ENCODE peak calls at places on chromosomes 13 and 19, in four cellular contexts. W is prostate gland, R is RWPE1, G is fibroblast of lung. D is an unnamed sample.

GRCh38 chr13:70964124-70964523 is 855.9 kb upstream of the KLHL1 start:
- DNase-seq in G (peak; percentile 17), W (no peak), R (no peak), D (no peak)

GRCh38 chr19:45294291-45295029 is 28.2 kb downstream of the CKM start:
- DNase-seq in G (peak; percentile 32), R (no peak), W (peak; percentile 34), D (no peak)

GRCh38 chr13:64709079-64709478 is 2521.1 kb downstream of the PCDH9 start:
- DNase-seq in G (no peak), W (no peak), R (no peak), D (no peak)

GRCh38 chr13:83503424-83503823 is 378.9 kb downstream of the SLITRK1 start:
- DNase-seq in W (no peak), G (peak; percentile 54), R (no peak), D (no peak)

GRCh38 chr19:51595190-51595589 is 24.1 kb downstream of the ZNF175 start:
- DNase-seq in W (no peak), G (no peak), R (no peak), D (no peak)

GRCh38 chr19:20423381-20424207 is 142.0 kb downstream of the ZNF737 start:
- DNase-seq in G (peak; percentile 78), W (peak; percentile 10), R (no peak), D (no peak)

GRCh38 chr13:47420012-47420411 is 523.2 kb upstream of the HTR2A start:
- DNase-seq in G (peak; percentile 45), W (no peak), R (no peak), D (no peak)

GRCh38 chr13:36207672-36208071 is 6.7 kb downstream of the SOHLH2 start:
- DNase-seq in G (peak; percentile 8), R (no peak), W (no peak), D (no peak)

GRCh38 chr19:42076375-42076944 is 494 bp downstream of the ZNF574 start:
- DNase-seq in G (peak; percentile 10), R (no peak), W (no peak), D (no peak)

GRCh38 chr13:109924376-109924775 is 138.0 kb upstream of the IRS2 start:
- DNase-seq in W (no peak), R (no peak), G (no peak), D (no peak)

GRCh38 chr13:61024046-61024445 is 391.6 kb downstream of the PCDH20 start:
- DNase-seq in G (no peak), R (no peak), W (no peak), D (no peak)

GRCh38 chr13:108786578-108787100 is 157.2 kb downstream of the MYO16 start:
- DNase-seq in R (no peak), W (no peak), G (peak; percentile 1), D (no peak)

GRCh38 chr13:21987793-21988192 is 316.9 kb downstream of the FGF9 start:
- DNase-seq in R (no peak), W (no peak), G (no peak), D (no peak)

GRCh38 chr13:89375839-89376238 is 1704.7 kb downstream of the SLITRK5 start:
- DNase-seq in G (peak; percentile 92), W (no peak), R (no peak), D (peak; percentile 10)

GRCh38 chr19:58544591-58545285 is 874 bp downstream of the TRIM28 start:
- DNase-seq in R (peak; percentile 77), W (no peak), G (peak; percentile 52), D (no peak)

GRCh38 chr13:46386996-46387851 is at the start of gene RUBCNL:
- DNase-seq in R (peak; percentile 75), G (peak; percentile 27), W (no peak), D (no peak)

GRCh38 chr13:23922005-23922932 is 25.0 kb upstream of the C1QTNF9B start:
- DNase-seq in R (no peak), W (no peak), G (no peak), D (no peak)

GRCh38 chr13:99977334-99977911 is 4.2 kb upstream of the ZIC2 start:
- DNase-seq in G (no peak), W (no peak), R (no peak), D (no peak)

GRCh38 chr19:2703077-2703437 is 563 bp upstream of the GNG7 start:
- DNase-seq in R (no peak), W (no peak), G (no peak), D (no peak)

GRCh38 chr13:77528834-77529500 is 6.5 kb upstream of the SCEL start:
- DNase-seq in W (no peak), G (no peak), R (no peak), D (no peak)

GRCh38 chr13:105353654-105354053 is 1181.8 kb downstream of the EFNB2 start:
- DNase-seq in G (no peak), W (no peak), R (no peak), D (no peak)

GRCh38 chr13:66992683-66993082 is 237.5 kb downstream of the PCDH9 start:
- DNase-seq in W (no peak), G (peak; percentile 31), R (no peak), D (no peak)

GRCh38 chr19:33086955-33087354 is 6.0 kb downstream of the GPATCH1 start:
- DNase-seq in G (no peak), R (no peak), W (no peak), D (no peak)

GRCh38 chr19:51788936-51789795 is 5.8 kb upstream of the FPR3 start:
- DNase-seq in R (no peak), G (no peak), W (no peak), D (peak; percentile 40)

GRCh38 chr19:6272411-6272791 is 7.4 kb downstream of the MLLT1 start:
- DNase-seq in R (no peak), W (no peak), G (no peak), D (no peak)

GRCh38 chr19:28737021-28737525 is 475.9 kb downstream of the UQCRFS1 start:
- DNase-seq in G (peak; percentile 65), W (no peak), R (peak; percentile 20), D (no peak)

GRCh38 chr13:107534548-107534947 is 680.8 kb downstream of the LIG4 start:
- DNase-seq in R (no peak), W (no peak), G (no peak), D (no peak)

GRCh38 chr19:15091918-15092753 is 10.1 kb downstream of the OR1I1 start:
- DNase-seq in G (peak; percentile 77), W (peak; percentile 59), R (peak; percentile 25), D (no peak)

GRCh38 chr13:110676511-110677204 is 29.3 kb downstream of the CARS2 start:
- DNase-seq in R (no peak), G (no peak), W (no peak), D (no peak)

GRCh38 chr19:39828634-39829032 is 5.3 kb downstream of the DYRK1B start:
- DNase-seq in G (no peak), W (no peak), R (no peak), D (no peak)

GRCh38 chr19:41666075-41666474 is 22.0 kb downstream of the CEACAM7 start:
- DNase-seq in G (no peak), R (no peak), W (no peak), D (no peak)

GRCh38 chr19:5850743-5851293 is 431 bp downstream of the FUT3 start:
- DNase-seq in R (peak; percentile 29), G (peak; percentile 71), W (no peak), D (no peak)

GRCh38 chr19:12867120-12868099 is 13.8 kb downstream of the DNASE2 start:
- DNase-seq in G (peak; percentile 52), W (peak; percentile 41), R (peak; percentile 62), D (no peak)

GRCh38 chr13:53001444-53001843 is 27.2 kb upstream of the OLFM4 start:
- DNase-seq in R (no peak), G (no peak), W (peak; percentile 11), D (no peak)

GRCh38 chr13:43271152-43271551 is 247.8 kb downstream of the DNAJC15 start:
- DNase-seq in W (no peak), R (no peak), G (no peak), D (no peak)

GRCh38 chr13:43272866-43273265 is 249.5 kb downstream of the DNAJC15 start:
- DNase-seq in W (no peak), G (no peak), R (no peak), D (no peak)

GRCh38 chr13:43270043-43270830 is 246.9 kb downstream of the DNAJC15 start:
- DNase-seq in R (no peak), W (no peak), G (peak; percentile 46), D (no peak)

GRCh38 chr13:43269037-43269476 is 245.7 kb downstream of the DNAJC15 start:
- DNase-seq in R (peak; percentile 89), W (peak; percentile 76), G (peak; percentile 98), D (peak; percentile 78)

GRCh38 chr13:43273362-43273761 is 250.0 kb downstream of the DNAJC15 start:
- DNase-seq in G (no peak), R (no peak), W (no peak), D (no peak)
- H3K27ac ChIP-seq in G (no peak overlapping the region), R (no peak overlapping the region), W (no peak overlapping the region), D (no peak overlapping the region)

DNA sequence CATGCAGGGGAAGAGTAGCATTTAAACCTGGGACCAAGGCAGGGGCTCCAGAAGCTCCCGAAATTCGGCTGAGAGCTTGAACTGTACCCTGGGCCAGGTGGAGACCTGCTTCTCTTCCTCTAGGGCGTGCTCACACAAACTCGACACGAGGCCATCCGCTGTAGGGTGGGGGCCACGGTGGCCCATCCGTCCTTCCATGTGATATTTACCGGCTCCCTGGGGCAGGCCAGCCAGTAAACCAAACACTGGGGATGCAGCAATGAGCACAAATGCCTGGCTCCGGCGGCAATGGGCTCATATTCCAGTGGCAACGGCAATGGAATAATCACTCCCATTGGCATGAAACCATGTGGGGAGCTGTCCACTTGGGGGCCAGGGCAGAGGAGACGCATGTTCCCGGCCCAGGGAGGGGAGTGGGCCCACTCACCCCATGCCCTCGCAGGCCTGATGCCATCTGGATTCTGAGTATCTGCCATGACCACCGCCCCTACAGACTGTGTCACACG is 10.8 kb downstream of the SH3GL1 start:
- DNase-seq in W (no peak), G (no peak), R (no peak), D (no peak)
- H3K27ac ChIP-seq in W (peak overlapping the region; percentile 85), G (peak overlapping the region; percentile 86), R (peak overlapping the region; percentile 99), D (peak overlapping the region; percentile 82)

GRCh38 chr19:18308051-18308947 is 14.6 kb downstream of the LSM4 start:
- DNase-seq in G (no peak), R (no peak), W (no peak), D (no peak)

GRCh38 chr19:18304496-18305312 is 18.2 kb downstream of the LSM4 start:
- DNase-seq in R (no peak), G (peak; percentile 88), W (no peak), D (no peak)

GRCh38 chr19:18306903-18307681 is 15.8 kb downstream of the LSM4 start:
- DNase-seq in W (no peak), R (no peak), G (peak; percentile 51), D (no peak)

GRCh38 chr19:18304194-18304495 is 18.7 kb downstream of the LSM4 start:
- DNase-seq in R (no peak), W (no peak), G (no peak), D (no peak)

DNA sequence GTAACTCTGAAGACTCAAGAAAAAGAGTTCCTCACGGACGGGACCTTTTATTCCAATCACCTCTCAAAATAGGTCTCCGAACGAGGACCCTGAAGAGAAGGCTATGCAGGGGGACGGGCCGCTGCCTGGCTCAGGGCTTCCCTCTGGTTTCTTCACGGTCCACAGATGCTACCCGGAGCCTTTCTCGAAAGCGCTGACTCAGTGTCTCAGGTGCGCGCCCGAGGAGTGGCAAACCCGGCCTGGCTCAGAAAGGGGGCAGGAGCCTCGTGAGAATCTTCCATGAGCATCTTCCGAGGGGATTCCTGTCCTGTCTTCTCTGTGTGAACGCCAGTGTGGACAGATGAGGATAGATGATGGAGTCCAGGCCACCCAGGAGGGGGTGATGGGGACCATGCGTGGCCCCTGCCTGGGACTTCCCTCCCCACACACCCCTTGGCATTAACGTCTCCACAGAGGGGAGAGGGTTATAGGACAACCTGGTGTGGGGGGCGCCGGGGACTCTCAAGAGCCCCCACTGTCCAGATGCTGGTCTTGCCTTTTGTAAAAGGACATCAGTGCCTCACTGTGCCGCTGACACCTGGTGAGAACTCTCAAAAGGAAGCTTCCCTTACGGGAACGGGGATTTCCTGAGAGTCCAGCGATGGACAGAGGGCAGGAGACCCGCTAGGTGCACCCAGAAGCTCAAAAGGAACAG is 16.5 kb downstream of the LSM4 start:
- DNase-seq in W (no peak), R (no peak), G (no peak), D (no peak)
- H3K27ac ChIP-seq in W (no peak overlapping the region), R (peak overlapping the region; percentile 97), G (peak overlapping the region; percentile 52), D (no peak overlapping the region)

GRCh38 chr13:41188584-41188983 is 5.8 kb downstream of the KBTBD7 start:
- DNase-seq in W (no peak), R (peak; percentile 29), G (peak; percentile 74), D (no peak)
- H3K27ac ChIP-seq in W (no peak overlapping the region), R (no peak overlapping the region), G (no peak overlapping the region), D (no peak overlapping the region)